ENCODE peak calls at places on chromosomes 5 and 9, in seven cellular contexts. Z is right atrium auricular region, R is psoas muscle, K is astrocyte of the spinal cord, F is K562, W is PC-9, N is WERI-Rb-1. M is an unnamed sample.

GRCh38 chr5:113213551-113213971 is 221.2 kb downstream of the TSSK1B start:
- DNase-seq in Z (no peak), K (peak), R (no peak), N (peak), F (no peak), W (no peak), M (no peak)

GRCh38 chr5:171953860-171954701 is 52.4 kb downstream of the FBXW11 start:
- DNase-seq in F (peak), Z (no peak), R (no peak), N (no peak), K (peak), W (no peak), M (no peak)

GRCh38 chr5:178312900-178313299 is 80.3 kb upstream of the PHYKPL start:
- DNase-seq in Z (peak), N (no peak), K (no peak), W (no peak), F (no peak), R (peak), M (no peak)

GRCh38 chr5:60436518-60436917 is 263.4 kb downstream of the DEPDC1B start:
- DNase-seq in Z (no peak), F (no peak), R (no peak), N (no peak), W (no peak), K (no peak), M (no peak)

GRCh38 chr9:129490583-129491485 is 130.1 kb downstream of the C9orf50 start:
- DNase-seq in Z (no peak), W (no peak), F (no peak), N (no peak), R (no peak), K (no peak), M (no peak)

GRCh38 chr9:133825555-133826198 is 87.5 kb upstream of the SARDH start:
- DNase-seq in F (no peak), K (peak), W (no peak), R (no peak), Z (no peak), N (no peak), M (no peak)

GRCh38 chr5:142325677-142326479 is 1.1 kb upstream of the SPRY4 start:
- DNase-seq in F (peak), K (peak), N (peak), Z (peak), W (peak), R (no peak), M (no peak)

GRCh38 chr5:156356238-156356637 is 29.3 kb downstream of the SGCD start:
- DNase-seq in Z (no peak), F (no peak), N (no peak), K (no peak), W (no peak), R (no peak), M (no peak)

GRCh38 chr5:125257997-125258396 is 511.6 kb upstream of the ZNF608 start:
- DNase-seq in N (no peak), R (no peak), F (no peak), K (no peak), W (no peak), Z (no peak), M (no peak)

GRCh38 chr5:15806613-15807012 is 306.6 kb downstream of the FBXL7 start:
- DNase-seq in R (no peak), N (no peak), W (no peak), F (no peak), K (no peak), Z (no peak), M (no peak)

GRCh38 chr5:111681791-111682190 is 75.2 kb downstream of the NREP start:
- DNase-seq in F (no peak), K (peak), N (no peak), Z (no peak), R (no peak), W (no peak), M (no peak)

GRCh38 chr5:171462928-171463843 is 43.7 kb downstream of the FGF18 start:
- DNase-seq in W (no peak), K (no peak), Z (no peak), N (no peak), R (no peak), F (no peak), M (no peak)

GRCh38 chr5:148147415-148147814 is 20.9 kb upstream of the SPINK14 start:
- DNase-seq in W (no peak), F (no peak), N (no peak), Z (no peak), R (no peak), K (no peak), M (no peak)

GRCh38 chr5:151683936-151684586 is 2.7 kb downstream of the SPARC start:
- DNase-seq in N (no peak), F (no peak), W (no peak), K (no peak), Z (no peak), R (no peak), M (no peak)

GRCh38 chr5:83473344-83474169 is 2.0 kb downstream of the VCAN start:
- DNase-seq in R (peak), Z (peak), W (peak), N (peak), F (peak), K (peak), M (peak)

GRCh38 chr9:72292874-72293607 is 72.0 kb downstream of the ZFAND5 start:
- DNase-seq in W (peak), K (peak), N (no peak), R (no peak), F (no peak), Z (peak), M (peak)

GRCh38 chr5:15959560-15960164 is 219.9 kb downstream of the MARCHF11 start:
- DNase-seq in Z (no peak), F (no peak), N (no peak), R (no peak), K (no peak), W (no peak), M (no peak)

GRCh38 chr9:35397216-35397698 is 92.7 kb upstream of the RUSC2 start:
- DNase-seq in R (no peak), F (no peak), Z (no peak), W (no peak), N (no peak), K (no peak), M (no peak)

GRCh38 chr9:87497604-87498045 is at the start of gene DAPK1:
- DNase-seq in K (peak), R (peak), F (peak), W (peak), Z (no peak), N (peak), M (no peak)

GRCh38 chr9:94973491-94973941 is 247.0 kb downstream of the AOPEP start:
- DNase-seq in N (peak), W (no peak), F (no peak), K (peak), R (no peak), Z (no peak), M (peak)

GRCh38 chr9:1051286-1052118 is 1.3 kb downstream of the DMRT2 start:
- DNase-seq in Z (no peak), W (no peak), N (no peak), K (no peak), R (peak), F (no peak), M (no peak)

GRCh38 chr5:59020611-59021285 is 437.9 kb downstream of the RAB3C start:
- DNase-seq in W (no peak), R (no peak), Z (no peak), F (no peak), K (peak), N (no peak), M (no peak)

GRCh38 chr5:141825241-141825671 is 53.0 kb downstream of the PCDH1 start:
- DNase-seq in Z (no peak), N (no peak), W (no peak), R (no peak), K (no peak), F (no peak), M (no peak)

GRCh38 chr5:139872052-139872766 is 76.6 kb downstream of the PSD2 start:
- DNase-seq in W (no peak), Z (no peak), K (no peak), N (peak), F (peak), R (peak), M (no peak)

GRCh38 chr9:79975471-79976316 is 403.9 kb downstream of the TLE4 start:
- DNase-seq in N (peak), F (no peak), R (peak), W (no peak), K (no peak), Z (no peak), M (peak)

GRCh38 chr5:173789031-173789920 is 98.9 kb upstream of the CPEB4 start:
- DNase-seq in N (no peak), R (no peak), Z (no peak), W (peak), F (no peak), K (peak), M (no peak)

GRCh38 chr9:137317021-137317978 is 15.2 kb upstream of the NRARP start:
- DNase-seq in F (no peak), Z (no peak), R (peak), N (no peak), K (no peak), W (no peak), M (no peak)

GRCh38 chr5:179607449-179607931 is 16.0 kb downstream of the HNRNPH1 start:
- DNase-seq in N (peak), Z (no peak), F (no peak), K (no peak), R (peak), W (no peak), M (no peak)

GRCh38 chr9:77807846-77808749 is 160.0 kb upstream of the GNA14 start:
- DNase-seq in Z (no peak), F (no peak), K (no peak), W (no peak), N (no peak), R (no peak), M (no peak)

GRCh38 chr9:129835860-129836223 is 584 bp downstream of the USP20 start:
- DNase-seq in W (no peak), N (no peak), K (no peak), R (no peak), Z (no peak), F (no peak), M (no peak)

GRCh38 chr9:70672136-70672535 is 257.7 kb upstream of the KLF9 start:
- DNase-seq in W (no peak), R (no peak), K (no peak), F (no peak), N (no peak), Z (no peak), M (no peak)

GRCh38 chr5:104088876-104089778 is 526.5 kb upstream of the NUDT12 start:
- DNase-seq in F (no peak), W (no peak), N (no peak), Z (no peak), K (peak), R (no peak), M (no peak)

GRCh38 chr5:71587709-71588532 is 781 bp downstream of the MCCC2 start:
- DNase-seq in Z (no peak), F (peak), W (no peak), K (no peak), R (no peak), N (peak), M (no peak)

GRCh38 chr5:130109152-130109551 is 204.9 kb downstream of the CHSY3 start:
- DNase-seq in N (no peak), Z (no peak), K (peak), F (no peak), R (no peak), W (no peak), M (peak)

GRCh38 chr5:73135429-73136276 is 15.3 kb downstream of the TMEM171 start:
- DNase-seq in F (peak), W (peak), K (peak), R (no peak), Z (no peak), N (peak), M (peak)

DNA sequence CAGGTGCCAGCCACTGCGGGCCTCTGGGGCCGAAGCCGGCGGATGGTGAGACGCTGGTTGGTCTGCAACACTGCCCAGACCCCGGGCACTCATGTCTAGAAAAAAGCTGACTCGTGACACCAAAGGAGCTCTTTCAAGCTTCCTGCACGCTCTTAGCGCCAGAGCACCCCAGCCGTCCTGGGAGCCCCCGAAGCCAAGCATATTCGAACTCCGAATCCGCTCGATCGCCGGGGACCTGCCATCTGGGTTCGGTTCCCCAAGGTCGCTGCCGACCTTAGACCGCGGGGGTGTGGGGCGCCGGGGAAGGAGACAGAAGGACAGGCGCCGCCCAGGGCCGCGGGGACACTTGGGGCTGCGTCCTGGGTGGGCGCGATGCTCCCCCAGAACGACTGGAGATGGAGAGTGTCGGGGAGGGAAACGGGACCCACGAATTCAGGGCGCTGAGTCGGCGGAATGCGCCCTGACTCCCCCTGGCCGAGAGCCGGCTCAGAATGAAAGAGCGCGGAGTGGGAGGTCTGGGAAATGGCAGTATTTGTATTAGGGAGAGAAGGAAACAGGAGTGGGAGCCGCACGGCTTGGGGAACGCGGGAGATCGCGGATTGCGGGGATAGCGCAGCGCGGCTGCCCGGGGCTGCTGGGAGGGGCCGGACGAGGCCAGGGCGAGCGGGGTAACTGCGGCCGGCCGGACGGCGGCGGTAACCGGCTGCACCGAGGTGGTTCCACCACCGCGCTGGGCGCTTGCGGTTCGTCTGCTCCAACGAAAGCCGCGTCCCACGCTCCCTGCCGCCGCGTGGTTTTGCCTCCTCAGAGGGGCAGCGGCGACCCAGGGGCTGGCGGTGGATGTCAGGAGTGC is 20.1 kb upstream of the MARCHF6 start:
- DNase-seq in N (no peak), R (peak), Z (peak), K (no peak), W (peak), F (no peak), M (no peak)
- TF ChIP-seq CTCF in N (no peak), R (peak), Z (peak), K (peak), W (no peak), F (no peak), M (no peak)

GRCh38 chr9:119283118-119283794 is 86.0 kb downstream of the BRINP1 start:
- DNase-seq in R (no peak), W (no peak), K (no peak), Z (peak), F (no peak), N (no peak), M (peak)
- H3K4me3 ChIP-seq in R (no peak), W (no peak), K (no peak), Z (no peak), F (no peak), N (no peak), M (no peak)

DNA sequence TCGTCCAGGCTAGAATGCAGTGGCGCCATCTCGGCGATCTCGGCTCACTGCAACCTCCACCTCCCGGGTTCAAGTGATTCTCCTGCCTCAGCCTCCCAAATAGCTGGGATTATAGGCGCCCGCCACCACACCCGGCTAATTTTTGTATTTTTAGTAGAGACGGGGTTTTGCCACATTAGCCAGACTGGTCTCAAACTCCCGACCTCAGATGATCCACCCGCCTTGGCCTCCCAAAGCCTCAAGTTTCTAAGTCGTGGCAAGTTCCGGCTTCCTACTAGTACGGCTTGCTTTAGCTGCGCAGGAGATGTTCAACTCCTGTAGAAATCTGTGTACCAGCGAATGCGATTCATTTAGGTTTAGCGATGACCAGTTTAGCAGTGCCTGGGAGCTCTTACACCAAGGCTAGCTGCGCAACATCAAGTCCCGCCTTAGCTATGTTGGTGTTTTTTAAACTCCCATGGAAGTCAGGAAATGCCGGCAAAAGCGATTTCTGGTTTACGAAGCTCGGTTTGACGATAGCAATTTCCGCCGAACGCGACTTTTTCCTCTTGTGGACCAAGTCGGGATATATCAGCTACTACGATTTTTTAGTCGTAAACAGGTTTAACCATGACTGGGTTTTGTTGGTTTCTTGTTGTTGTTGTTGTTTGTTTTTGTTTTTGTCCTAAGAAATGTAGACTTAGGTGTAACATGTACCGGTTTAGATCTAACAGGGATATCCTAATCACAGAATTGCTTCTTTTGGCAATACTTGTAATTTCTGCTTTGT is 46.4 kb downstream of the ANXA2R start:
- DNase-seq in N (no peak), Z (no peak), K (peak), F (no peak), W (no peak), R (peak), M (no peak)
- TF ChIP-seq CTCF in N (no peak), Z (no peak), K (no peak), F (no peak), W (no peak), R (no peak), M (no peak)

GRCh38 chr5:52842111-52842510 is 54.4 kb downstream of the ITGA1 start:
- DNase-seq in R (no peak), K (no peak), N (no peak), W (no peak), F (no peak), Z (no peak), M (no peak)

GRCh38 chr5:52841114-52841513 is 53.4 kb downstream of the ITGA1 start:
- DNase-seq in N (no peak), K (peak), Z (no peak), F (no peak), W (no peak), R (no peak), M (no peak)

GRCh38 chr5:52839285-52839684 is 51.6 kb downstream of the ITGA1 start:
- DNase-seq in R (no peak), K (no peak), F (no peak), N (no peak), Z (no peak), W (no peak), M (no peak)

GRCh38 chr5:52838306-52839015 is 50.7 kb downstream of the ITGA1 start:
- DNase-seq in K (peak), W (no peak), Z (no peak), F (no peak), R (no peak), N (no peak), M (no peak)

DNA sequence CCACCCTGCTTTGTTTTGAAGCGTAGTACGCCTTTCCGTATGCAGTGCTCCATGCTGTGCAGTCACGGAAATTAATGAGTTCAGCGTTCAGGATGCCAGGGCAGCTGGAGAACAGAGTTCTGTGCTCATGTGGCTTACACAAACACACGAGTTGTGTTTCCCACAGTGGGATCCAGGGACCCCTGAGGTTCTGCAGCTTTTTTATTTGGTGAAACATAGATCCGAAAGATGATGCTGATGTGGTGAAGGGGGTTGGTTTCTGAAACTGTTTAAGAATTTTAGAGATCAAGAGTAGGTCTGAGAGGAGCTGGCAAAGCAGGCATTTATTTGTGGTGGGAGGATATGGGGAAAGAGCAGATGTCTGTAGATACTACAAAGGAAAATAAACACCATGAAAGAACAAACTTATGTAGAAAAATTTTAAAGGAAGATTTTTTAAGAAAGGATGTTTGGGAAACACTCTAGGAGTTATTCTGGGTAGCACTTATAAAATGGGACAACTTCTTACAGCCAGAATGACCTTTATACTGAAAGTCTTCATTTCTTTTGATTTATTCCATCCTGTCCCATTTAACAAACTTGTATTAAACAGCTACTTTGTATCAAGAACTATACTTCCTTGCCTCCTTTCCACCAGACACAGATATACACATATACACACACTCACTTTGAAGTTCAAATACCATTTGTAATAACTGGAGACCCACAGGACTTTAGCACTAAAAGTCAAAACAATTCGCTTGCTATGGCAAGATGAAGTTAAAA is 52.8 kb downstream of the ITGA1 start:
- DNase-seq in Z (peak), F (no peak), N (no peak), W (no peak), K (peak), R (no peak), M (no peak)
- H3K4me3 ChIP-seq in Z (no peak), F (no peak), N (no peak), W (no peak), K (no peak), R (no peak), M (no peak)

DNA sequence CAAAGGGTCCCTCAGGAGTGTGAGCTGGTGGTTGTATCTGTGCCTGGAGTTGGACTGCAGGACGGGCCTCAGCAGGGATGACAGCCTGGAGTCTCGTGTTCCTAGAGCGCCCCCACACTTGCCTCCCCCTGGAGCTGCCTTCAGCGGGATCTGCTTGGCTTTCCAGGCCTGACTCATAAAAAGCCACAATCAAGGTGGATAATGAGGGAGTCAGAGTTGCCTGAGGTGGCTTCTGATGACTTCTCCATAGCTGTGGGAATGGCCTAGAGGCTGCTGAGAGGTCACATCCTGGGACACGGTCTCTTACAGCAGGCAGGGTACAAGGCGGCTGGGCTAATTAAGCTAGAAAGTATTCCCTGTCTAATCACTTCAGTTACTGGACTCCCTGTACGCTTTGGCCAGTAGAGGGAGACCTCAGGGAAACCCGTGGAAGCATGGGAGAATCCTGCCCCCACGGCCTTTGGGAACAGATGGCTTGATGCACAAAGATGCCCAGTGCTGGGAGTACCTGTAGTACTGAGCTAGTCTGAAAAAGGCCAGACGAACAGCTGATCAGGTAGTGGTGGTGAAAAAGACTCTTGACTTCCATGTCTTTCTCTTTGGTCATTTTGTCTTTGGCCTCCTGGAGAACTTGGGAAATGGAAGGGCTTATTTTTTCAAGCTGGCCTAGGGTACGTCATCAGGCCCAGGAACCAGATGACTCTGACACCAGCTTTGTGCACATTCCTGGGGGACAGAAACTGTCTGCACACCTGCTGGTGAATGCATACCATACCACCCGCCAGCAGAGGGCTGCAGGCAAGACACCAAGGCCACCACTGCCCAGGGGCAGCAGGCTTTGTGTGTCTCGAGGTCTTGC is 16.1 kb upstream of the FRRS1L start:
- DNase-seq in N (peak), R (no peak), F (peak), K (no peak), Z (no peak), W (peak), M (no peak)
- TF ChIP-seq CTCF in N (peak), R (no peak), F (peak), K (peak), Z (no peak), W (peak), M (peak)